ENCODE peak calls at places on chromosomes 13 and 19, in seven cellular contexts. T, I, X, Q, V, H and P are unnamed samples.
A peak's percentile ranks its signal among the peaks of the same experiment; 100 is the strongest.

GRCh38 chr13:43305416-43305815 is 282.0 kb downstream of the DNAJC15 start:
- DNase-seq in Q (peak; percentile 49), X (no peak), V (no peak), I (no peak), H (no peak), T (no peak), P (no peak)

GRCh38 chr19:43674630-43674982 is 4.6 kb upstream of the PLAUR start:
- DNase-seq in I (no peak), H (no peak), T (no peak), V (no peak), X (peak; percentile 40), Q (peak; percentile 49), P (no peak)

GRCh38 chr13:110237895-110238294 is 69.1 kb downstream of the COL4A1 start:
- DNase-seq in V (no peak), H (no peak), Q (no peak), T (no peak), I (no peak), X (no peak), P (no peak)

GRCh38 chr13:73989244-73989843 is 144.9 kb downstream of the KLF12 start:
- DNase-seq in Q (no peak), T (no peak), I (no peak), H (no peak), X (no peak), V (no peak), P (no peak)

GRCh38 chr19:31570718-31571117 is 221.5 kb upstream of the TSHZ3 start:
- DNase-seq in V (no peak), Q (no peak), X (no peak), H (peak; percentile 49), T (no peak), I (no peak), P (no peak)

GRCh38 chr13:35648109-35648508 is 171.6 kb upstream of the MAB21L1 start:
- DNase-seq in H (no peak), T (no peak), V (no peak), I (no peak), X (no peak), Q (peak; percentile 42), P (no peak)

GRCh38 chr13:44176173-44176572 is 197.5 kb upstream of the SERP2 start:
- DNase-seq in X (no peak), V (no peak), Q (peak; percentile 41), H (no peak), T (no peak), I (no peak), P (no peak)

GRCh38 chr19:17841371-17841809 is 6.4 kb downstream of the JAK3 start:
- DNase-seq in V (no peak), H (no peak), I (no peak), T (no peak), Q (no peak), X (no peak), P (no peak)

GRCh38 chr19:58398545-58398944 is 3.1 kb downstream of the RNF225 start:
- DNase-seq in T (no peak), X (no peak), Q (no peak), H (no peak), V (no peak), I (no peak), P (no peak)

DNA sequence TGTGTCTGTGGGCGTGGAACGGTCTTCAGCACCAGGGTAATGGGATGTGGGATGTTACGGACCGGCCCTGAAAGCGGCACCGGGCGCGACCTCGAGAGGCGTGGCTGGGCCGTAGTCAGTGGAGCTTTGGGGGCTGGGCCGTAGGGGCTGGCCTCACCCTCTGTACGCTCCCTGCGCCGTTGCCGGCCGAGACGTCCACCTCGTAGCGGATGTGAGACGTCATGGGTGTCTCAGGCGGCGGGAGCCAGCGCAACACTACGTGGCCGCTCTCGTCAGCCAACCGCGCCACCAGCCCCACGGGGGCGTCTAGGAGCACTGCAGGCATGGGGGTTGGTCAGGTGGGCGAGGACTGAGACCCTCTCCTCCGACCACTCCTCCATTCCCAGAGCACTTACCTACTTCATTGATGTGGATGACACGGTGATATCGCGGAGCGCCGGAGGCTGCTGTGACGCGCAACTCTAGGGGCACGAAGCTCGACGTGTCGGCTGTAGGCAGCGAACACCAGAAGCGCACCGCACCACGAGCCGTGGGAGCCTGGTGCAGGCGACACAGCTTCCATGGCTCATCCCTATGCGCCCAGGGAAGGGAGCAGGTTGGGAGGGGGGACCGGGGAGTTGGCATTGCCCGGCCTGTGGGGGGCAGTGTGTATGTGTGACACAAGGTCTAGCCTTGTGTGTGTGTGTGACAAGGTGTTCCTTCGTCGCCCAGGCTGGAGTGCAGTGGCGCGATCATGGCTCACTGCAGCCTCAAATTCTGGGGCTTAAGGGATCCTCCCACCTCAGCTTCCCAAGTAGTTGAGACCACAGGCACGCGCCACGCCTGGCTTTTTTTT is 2.4 kb downstream of the EPOR start:
- DNase-seq in I (peak; percentile 76), Q (peak; percentile 88), T (peak; percentile 90), H (peak; percentile 84), X (peak; percentile 77), V (peak; percentile 96), P (no peak)
- TF ChIP-seq CTCF in I (no peak), Q (peak; percentile 23), T (peak; percentile 51), H (no peak), X (no peak), V (peak; percentile 62), P (no peak)

GRCh38 chr19:46373573-46374359 is 26.9 kb downstream of the PPP5C start:
- DNase-seq in H (peak; percentile 94), Q (peak; percentile 50), X (peak; percentile 90), V (peak; percentile 80), T (no peak), I (peak; percentile 85), P (peak; percentile 57)

GRCh38 chr19:46374526-46375475 is 27.9 kb downstream of the PPP5C start:
- DNase-seq in V (no peak), X (peak; percentile 19), I (no peak), Q (no peak), T (no peak), H (no peak), P (no peak)

GRCh38 chr19:46371371-46371901 is 24.5 kb downstream of the PPP5C start:
- DNase-seq in I (no peak), V (peak; percentile 21), Q (peak; percentile 28), H (no peak), X (peak; percentile 20), T (no peak), P (no peak)

GRCh38 chr19:46369817-46370216 is 22.9 kb downstream of the PPP5C start:
- DNase-seq in I (no peak), X (peak; percentile 26), T (no peak), Q (peak; percentile 38), V (no peak), H (no peak), P (no peak)

DNA sequence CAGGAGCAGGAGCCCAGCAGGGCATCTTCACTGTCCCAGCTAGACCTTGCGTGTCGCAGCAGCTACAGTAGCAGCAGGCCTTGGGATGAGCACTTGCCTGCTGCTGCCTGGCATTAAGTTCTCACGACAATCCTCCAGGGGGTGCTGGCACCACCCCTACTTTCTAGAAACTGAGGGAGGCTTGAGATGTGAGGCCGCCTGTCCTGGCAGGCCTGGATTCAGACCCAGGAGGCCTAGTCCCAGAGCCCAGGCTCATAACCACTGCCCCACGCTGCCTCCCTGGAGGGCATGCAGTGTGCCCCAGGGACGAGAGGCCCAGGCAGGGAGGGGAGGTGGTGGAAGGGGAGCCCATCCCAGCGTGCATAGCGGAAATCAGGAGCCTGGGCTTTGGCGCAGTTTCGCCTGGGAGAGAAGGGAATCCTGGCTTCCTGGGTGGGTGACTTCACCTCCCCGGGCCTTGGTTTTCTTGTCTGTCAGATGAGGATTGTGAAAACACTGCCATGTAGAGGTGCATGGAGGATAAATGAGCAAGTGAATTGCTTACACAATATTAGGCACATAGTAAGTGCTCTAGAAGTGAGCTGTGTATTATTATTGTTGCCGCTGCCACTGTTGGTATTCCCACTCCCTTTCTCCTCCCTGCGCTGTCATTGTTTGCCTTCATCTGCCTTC is 26.1 kb downstream of the PPP5C start:
- DNase-seq in V (peak; percentile 74), Q (no peak), X (peak; percentile 29), H (no peak), T (no peak), I (no peak), P (no peak)
- TF ChIP-seq CTCF in V (peak; percentile 66), Q (peak; percentile 29), X (no peak), H (peak; percentile 55), T (no peak), I (peak; percentile 21), P (peak; percentile 26)

GRCh38 chr19:38044267-38045111 is 137.5 kb downstream of the SIPA1L3 start:
- DNase-seq in I (no peak), T (no peak), Q (peak; percentile 68), X (no peak), H (no peak), V (no peak), P (no peak)

GRCh38 chr19:38047048-38047435 is 140.0 kb downstream of the SIPA1L3 start:
- DNase-seq in T (no peak), I (no peak), V (no peak), X (no peak), H (no peak), Q (no peak), P (no peak)

GRCh38 chr19:38047641-38048040 is 140.6 kb downstream of the SIPA1L3 start:
- DNase-seq in X (no peak), V (no peak), T (no peak), I (no peak), H (no peak), Q (no peak), P (no peak)

GRCh38 chr19:38045554-38046253 is 138.7 kb downstream of the SIPA1L3 start:
- DNase-seq in I (no peak), Q (no peak), V (no peak), T (no peak), X (no peak), H (no peak), P (no peak)

GRCh38 chr19:38046254-38047047 is 139.4 kb downstream of the SIPA1L3 start:
- DNase-seq in V (no peak), Q (no peak), T (peak; percentile 72), X (no peak), H (no peak), I (no peak), P (no peak)
- TF ChIP-seq CTCF in V (no peak), Q (no peak), T (no peak), X (no peak), H (no peak), I (no peak), P (no peak)

GRCh38 chr13:30479590-30480219 is 14.0 kb upstream of the HMGB1 start:
- DNase-seq in X (no peak), V (no peak), I (no peak), T (no peak), Q (no peak), H (no peak), P (no peak)

GRCh38 chr13:30481241-30481760 is 15.6 kb upstream of the HMGB1 start:
- DNase-seq in I (no peak), H (no peak), V (no peak), Q (no peak), X (no peak), T (no peak), P (no peak)

GRCh38 chr13:30480292-30480947 is 14.7 kb upstream of the HMGB1 start:
- DNase-seq in V (no peak), H (no peak), I (no peak), T (no peak), X (peak; percentile 41), Q (no peak), P (no peak)

GRCh38 chr13:30477346-30478235 is 11.9 kb upstream of the HMGB1 start:
- DNase-seq in X (no peak), H (no peak), Q (no peak), T (peak; percentile 58), I (no peak), V (peak; percentile 79), P (no peak)

GRCh38 chr13:30479154-30479553 is 13.4 kb upstream of the HMGB1 start:
- DNase-seq in I (no peak), Q (no peak), V (no peak), T (no peak), H (no peak), X (no peak), P (no peak)
- TF ChIP-seq CTCF in I (no peak), Q (no peak), V (no peak), T (no peak), H (no peak), X (no peak), P (no peak)